ENCODE peak calls at places on chromosomes 16 and 17, in six cellular contexts. H is IMR-90, K is H9, W is neuronal stem cell, N is H1, O is trophoblast cell. J is an unnamed sample.

GRCh38 chr17:1493291-1493980 is 950 bp upstream of the MYO1C start:
- DNase-seq in H (no peak), K (no peak), W (no peak), N (no peak), O (no peak), J (no peak)

GRCh38 chr17:83182620-83183063 is 103.2 kb downstream of the METRNL start:
- DNase-seq in H (no peak), K (peak), W (no peak), N (no peak), O (no peak), J (no peak)

GRCh38 chr17:79320331-79320730 is 245.7 kb downstream of the ENGASE start:
- DNase-seq in H (no peak), K (no peak), W (no peak), N (no peak), O (no peak), J (no peak)

GRCh38 chr16:84989791-84990620 is 21.3 kb downstream of the ZDHHC7 start:
- DNase-seq in H (no peak), K (no peak), W (no peak), N (no peak), O (no peak), J (no peak)

GRCh38 chr17:78883090-78883532 is 19.9 kb downstream of the CEP295NL start:
- DNase-seq in H (peak), K (no peak), W (no peak), N (no peak), O (no peak), J (peak)

GRCh38 chr16:53924311-53924860 is 220.4 kb downstream of the FTO start:
- DNase-seq in H (no peak), K (no peak), W (no peak), N (no peak), O (no peak), J (no peak)

GRCh38 chr17:38569701-38570512 is 35.8 kb downstream of the SRCIN1 start:
- DNase-seq in H (no peak), K (no peak), W (no peak), N (no peak), O (no peak), J (no peak)

GRCh38 chr16:10984509-10984908 is 40.1 kb downstream of the CLEC16A start:
- DNase-seq in H (peak), K (no peak), W (no peak), N (no peak), O (no peak), J (peak)

GRCh38 chr16:88449267-88449561 is 3.9 kb upstream of the ZFPM1 start:
- DNase-seq in H (no peak), K (no peak), W (no peak), N (no peak), O (no peak), J (no peak)

GRCh38 chr16:17027488-17028129 is 443.2 kb downstream of the XYLT1 start:
- DNase-seq in H (no peak), K (no peak), W (no peak), N (no peak), O (no peak), J (no peak)

GRCh38 chr16:27450836-27451341 is 48.9 kb downstream of the IL21R start:
- DNase-seq in H (no peak), K (no peak), W (no peak), N (no peak), O (no peak), J (peak)

GRCh38 chr16:12494716-12495115 is 309.0 kb downstream of the CPPED1 start:
- DNase-seq in H (no peak), K (no peak), W (no peak), N (no peak), O (no peak), J (no peak)

GRCh38 chr16:59355704-59356103 is 621.6 kb upstream of the GOT2 start:
- DNase-seq in H (no peak), K (no peak), W (no peak), N (no peak), O (no peak), J (no peak)

GRCh38 chr17:67696853-67697505 is 20.8 kb upstream of the NOL11 start:
- DNase-seq in H (no peak), K (no peak), W (no peak), N (no peak), O (no peak), J (no peak)

GRCh38 chr16:20398603-20399002 is 5.9 kb downstream of the PDILT start:
- DNase-seq in H (no peak), K (no peak), W (no peak), N (no peak), O (no peak), J (no peak)

GRCh38 chr16:1723450-1724147 is 17.6 kb downstream of the MAPK8IP3 start:
- DNase-seq in H (peak), K (no peak), W (no peak), N (peak), O (peak), J (peak)

GRCh38 chr17:62760059-62760887 is 47.8 kb downstream of the MARCHF10 start:
- DNase-seq in H (peak), K (peak), W (no peak), N (no peak), O (no peak), J (no peak)

GRCh38 chr16:65312071-65312470 is 190.2 kb upstream of the CDH11 start:
- DNase-seq in H (peak), K (no peak), W (no peak), N (no peak), O (no peak), J (peak)

GRCh38 chr17:78390241-78391050 is 12.0 kb downstream of the PGS1 start:
- DNase-seq in H (peak), K (peak), W (no peak), N (no peak), O (no peak), J (peak)

GRCh38 chr16:89919535-89920406 is 1.1 kb downstream of the MC1R start:
- DNase-seq in H (no peak), K (peak), W (no peak), N (no peak), O (no peak), J (no peak)

GRCh38 chr17:44887971-44888955 is 11.0 kb downstream of the EFTUD2 start:
- DNase-seq in H (no peak), K (no peak), W (no peak), N (no peak), O (no peak), J (no peak)

GRCh38 chr17:16639438-16639837 is 14.2 kb downstream of the ZNF624 start:
- DNase-seq in H (no peak), K (no peak), W (no peak), N (no peak), O (no peak), J (no peak)

GRCh38 chr17:51014129-51014528 is 106.5 kb downstream of the SPAG9 start:
- DNase-seq in H (no peak), K (no peak), W (no peak), N (no peak), O (no peak), J (no peak)

GRCh38 chr17:51012538-51012937 is 108.1 kb downstream of the SPAG9 start:
- DNase-seq in H (no peak), K (no peak), W (no peak), N (no peak), O (no peak), J (no peak)

GRCh38 chr17:51015145-51015558 is 105.5 kb downstream of the SPAG9 start:
- DNase-seq in H (peak), K (no peak), W (no peak), N (no peak), O (no peak), J (no peak)

GRCh38 chr17:51016099-51016498 is 104.6 kb downstream of the SPAG9 start:
- DNase-seq in H (no peak), K (no peak), W (no peak), N (no peak), O (peak), J (no peak)

DNA sequence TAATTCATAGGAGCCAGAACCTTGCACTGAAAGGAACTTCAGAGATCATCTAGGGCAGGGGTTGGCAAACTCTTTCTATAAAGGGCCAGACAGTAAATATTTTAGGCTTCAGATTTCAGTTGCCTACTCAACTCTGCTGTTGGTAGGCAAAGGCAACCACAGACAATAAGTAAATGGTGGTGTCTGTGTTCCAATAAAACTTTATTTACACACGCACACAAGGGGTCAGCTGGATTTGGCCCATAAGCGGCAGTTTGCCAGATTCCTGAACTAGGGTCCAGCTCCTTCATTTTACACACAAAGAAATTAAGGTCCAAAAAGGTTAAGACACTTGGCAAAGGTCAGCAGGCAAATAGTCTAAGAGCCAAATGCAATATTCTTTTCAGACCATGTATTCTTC is 107.3 kb downstream of the SPAG9 start:
- DNase-seq in H (no peak), K (no peak), W (no peak), N (no peak), O (no peak), J (no peak)
- H4K91ac ChIP-seq in H (no peak), K (no peak), W (no peak), N (no peak), O (no peak), J (no peak)

GRCh38 chr16:644556-644955 is 2.9 kb downstream of the MCRIP2 start:
- DNase-seq in H (no peak), K (no peak), W (no peak), N (no peak), O (no peak), J (no peak)
- H4K91ac ChIP-seq in H (no peak), K (no peak), W (no peak), N (no peak), O (no peak), J (no peak)

GRCh38 chr17:42386784-42387183 is 1.5 kb downstream of the STAT3 start:
- DNase-seq in H (no peak), K (no peak), W (no peak), N (no peak), O (no peak), J (no peak)
- H4K91ac ChIP-seq in H (no peak), K (no peak), W (no peak), N (no peak), O (no peak), J (no peak)

DNA sequence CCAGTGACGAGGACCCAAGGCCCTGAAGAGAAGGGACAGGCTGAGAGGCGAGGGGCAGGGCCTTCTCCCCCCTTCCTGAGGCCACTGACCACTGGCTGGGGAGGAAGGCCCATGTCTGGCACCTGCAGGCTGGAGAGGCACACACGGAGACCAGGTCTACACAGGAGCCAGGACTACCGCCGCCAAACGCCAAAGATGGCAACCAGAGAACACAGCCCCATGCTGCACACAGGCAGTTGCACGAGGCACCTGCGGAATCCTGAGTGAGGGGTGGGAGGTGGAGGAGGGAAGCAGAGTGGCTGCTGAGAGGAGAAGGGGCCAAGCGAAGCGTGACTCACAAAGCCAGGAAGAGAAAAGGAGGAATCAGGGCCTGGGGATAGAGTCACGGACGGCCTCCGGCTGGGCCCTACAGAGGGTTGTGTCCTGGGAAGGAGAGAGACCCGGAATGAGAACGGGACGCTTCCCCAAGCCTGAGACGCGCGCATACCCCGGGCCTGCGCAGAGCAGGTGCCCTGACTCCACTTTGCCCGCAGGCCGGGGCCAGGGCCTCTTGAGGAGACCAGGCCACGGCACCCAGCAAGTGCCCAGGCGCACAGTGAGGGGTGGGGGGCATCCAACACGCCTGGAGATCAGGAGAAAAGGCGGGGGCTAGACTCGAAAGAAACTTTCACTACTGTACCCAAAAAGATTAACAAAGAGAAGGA is 28.7 kb upstream of the C16orf95 start:
- DNase-seq in H (no peak), K (no peak), W (no peak), N (no peak), O (no peak), J (no peak)
- H4K91ac ChIP-seq in H (no peak), K (no peak), W (no peak), N (no peak), O (no peak), J (no peak)

J was measured in mesenchymal stem cell.